ENCODE peak calls at places on chromosomes 11 and 22, in ten cellular contexts. E is neural crest cell, I is KG1, O is NCI-H524, Y is hepatic stellate cell, Z is AG09309, U is globus pallidus, N is T-helper 1 cell, W is A549, D is renal cortical epithelial cell. M is an unnamed sample.

GRCh38 chr22:48477031-48477721 is 1350.5 kb downstream of the BRD1 start:
- DNase-seq in E (no peak), I (no peak), O (no peak), Y (no peak), Z (no peak), U (peak; percentile 54), N (no peak), W (no peak), D (no peak), M (no peak)

GRCh38 chr11:73345481-73346147 is 30.6 kb upstream of the RELT start:
- DNase-seq in E (no peak), I (no peak), O (no peak), Y (no peak), Z (no peak), U (no peak), N (no peak), W (no peak), D (no peak), M (no peak)

GRCh38 chr11:121754603-121755002 is 301.8 kb upstream of the SORL1-AS1 start:
- DNase-seq in E (no peak), I (no peak), O (no peak), Y (no peak), Z (no peak), U (no peak), N (no peak), W (no peak), D (no peak), M (peak; percentile 45)

GRCh38 chr11:121240650-121241299 is 51.8 kb upstream of the SC5D start:
- DNase-seq in E (no peak), I (no peak), O (no peak), Y (no peak), Z (peak; percentile 32), U (no peak), N (no peak), W (no peak), D (no peak), M (no peak)

GRCh38 chr22:36294801-36295200 is 41.9 kb downstream of the APOL1 start:
- DNase-seq in E (no peak), I (no peak), O (no peak), Y (no peak), Z (no peak), U (no peak), N (no peak), W (no peak), D (no peak), M (no peak)

GRCh38 chr22:23207786-23208325 is 27.5 kb downstream of the BCR start:
- DNase-seq in E (no peak), I (no peak), O (no peak), Y (no peak), Z (no peak), U (no peak), N (no peak), W (no peak), D (peak; percentile 54), M (no peak)

GRCh38 chr11:26676641-26677040 is 45.2 kb downstream of the SLC5A12 start:
- DNase-seq in E (no peak), I (no peak), O (no peak), Y (no peak), Z (no peak), U (no peak), N (no peak), W (no peak), D (no peak), M (no peak)

GRCh38 chr11:17478064-17478463 is 1.4 kb upstream of the ABCC8 start:
- DNase-seq in E (no peak), I (no peak), O (no peak), Y (no peak), Z (no peak), U (no peak), N (no peak), W (no peak), D (no peak), M (no peak)

GRCh38 chr11:7968686-7969085 is 3.4 kb upstream of the NLRP10 start:
- DNase-seq in E (no peak), I (no peak), O (no peak), Y (no peak), Z (no peak), U (no peak), N (no peak), W (no peak), D (no peak), M (no peak)

GRCh38 chr11:2221591-2221990 is 48.8 kb downstream of the ASCL2 start:
- DNase-seq in E (no peak), I (no peak), O (no peak), Y (no peak), Z (no peak), U (no peak), N (no peak), W (no peak), D (no peak), M (no peak)